ENCODE peak calls at places on chromosomes 3 and 15, in ten cellular contexts. P, J, N, Y, A, O, K, G, R and Q are unnamed samples.

GRCh38 chr15:36938764-36939163 is 161.6 kb downstream of the MEIS2 start:
- DNase-seq in K (no peak), Y (no peak), O (no peak), N (no peak), J (no peak), G (no peak), R (no peak), P (no peak), A (no peak), Q (no peak)

GRCh38 chr15:71112429-71112828 is 2.8 kb upstream of the THSD4 start:
- DNase-seq in A (no peak), K (no peak), P (no peak), N (no peak), Y (no peak), R (no peak), J (no peak), G (no peak), O (peak; percentile 5), Q (no peak)

GRCh38 chr15:31472636-31473383 is 146.2 kb downstream of the KLF13 start:
- DNase-seq in R (no peak), O (peak; percentile 35), N (peak; percentile 79), G (peak; percentile 34), J (peak; percentile 56), A (no peak), P (no peak), Y (no peak), K (no peak), Q (no peak)

GRCh38 chr3:60010778-60011177 is 961.0 kb upstream of the CFAP20DC start:
- DNase-seq in O (no peak), P (no peak), G (no peak), N (peak; percentile 65), R (no peak), Y (no peak), A (no peak), K (no peak), J (no peak), Q (no peak)

GRCh38 chr15:59062985-59063384 is 42.0 kb upstream of the CCNB2 start:
- DNase-seq in P (no peak), R (no peak), G (no peak), O (peak; percentile 55), Y (no peak), N (no peak), K (no peak), A (no peak), J (peak; percentile 26), Q (no peak)

GRCh38 chr3:67674055-67674454 is 19.6 kb upstream of the SUCLG2 start:
- DNase-seq in A (no peak), J (no peak), P (no peak), K (no peak), O (no peak), N (no peak), G (no peak), Y (no peak), R (no peak), Q (no peak)

GRCh38 chr15:74830868-74831267 is 4.4 kb downstream of the CPLX3 start:
- DNase-seq in G (no peak), A (no peak), J (no peak), R (no peak), Y (no peak), P (no peak), N (no peak), O (no peak), K (no peak), Q (peak; percentile 84)

GRCh38 chr3:190326930-190327329 is 4.7 kb upstream of the CLDN1 start:
- DNase-seq in J (peak; percentile 89), G (no peak), P (peak; percentile 29), K (no peak), R (no peak), A (no peak), N (no peak), O (peak; percentile 74), Y (no peak), Q (no peak)

GRCh38 chr3:114213669-114214541 is 23.5 kb downstream of the ZNF80 start:
- DNase-seq in R (no peak), A (peak; percentile 61), J (peak; percentile 75), O (peak; percentile 84), Y (no peak), K (no peak), G (no peak), P (no peak), N (peak; percentile 84), Q (peak; percentile 15)

GRCh38 chr3:17077614-17078013 is 192.9 kb downstream of the PLCL2 start:
- DNase-seq in G (no peak), P (no peak), Y (peak; percentile 49), K (no peak), R (peak; percentile 19), N (no peak), A (no peak), J (no peak), O (no peak), Q (no peak)

GRCh38 chr15:39511915-39512260 is 69.0 kb upstream of the THBS1 start:
- DNase-seq in G (no peak), O (peak; percentile 95), J (no peak), R (no peak), N (no peak), K (no peak), Y (no peak), P (no peak), A (peak; percentile 58), Q (no peak)

GRCh38 chr15:39874890-39875549 is 45.0 kb downstream of the GPR176 start:
- DNase-seq in K (no peak), R (no peak), P (no peak), G (no peak), A (no peak), Y (no peak), N (no peak), O (peak; percentile 69), J (peak; percentile 53), Q (no peak)

GRCh38 chr3:153972862-153973261 is 148.3 kb upstream of the ARHGEF26 start:
- DNase-seq in A (no peak), O (no peak), K (no peak), N (no peak), Y (no peak), R (no peak), G (no peak), J (no peak), P (no peak), Q (no peak)

GRCh38 chr3:14890470-14890869 is 56.9 kb upstream of the NR2C2 start:
- DNase-seq in Y (no peak), J (no peak), P (no peak), N (peak; percentile 20), G (no peak), O (peak; percentile 21), K (no peak), R (no peak), A (no peak), Q (no peak)

GRCh38 chr3:25604107-25604805 is 60.5 kb downstream of the TOP2B start:
- DNase-seq in Y (no peak), N (no peak), R (no peak), A (no peak), J (peak; percentile 87), P (no peak), O (peak; percentile 83), G (no peak), K (no peak), Q (no peak)

GRCh38 chr15:27845535-27846369 is 253.4 kb downstream of the OCA2 start:
- DNase-seq in P (no peak), K (no peak), G (no peak), A (no peak), Y (no peak), J (no peak), O (no peak), R (no peak), N (no peak), Q (no peak)
- TF ChIP-seq CTCF in P (no peak), K (no peak), G (no peak), A (no peak), Y (no peak), J (no peak), O (no peak), R (no peak), N (no peak), Q (no peak)

GRCh38 chr3:99366663-99367429 is 271.5 kb upstream of the COL8A1 start:
- DNase-seq in J (no peak), A (no peak), R (no peak), G (no peak), N (no peak), O (no peak), P (no peak), K (no peak), Y (no peak), Q (no peak)
- TF ChIP-seq CTCF in J (no peak), A (no peak), R (no peak), G (no peak), N (no peak), O (no peak), P (no peak), K (no peak), Y (no peak), Q (no peak)

DNA sequence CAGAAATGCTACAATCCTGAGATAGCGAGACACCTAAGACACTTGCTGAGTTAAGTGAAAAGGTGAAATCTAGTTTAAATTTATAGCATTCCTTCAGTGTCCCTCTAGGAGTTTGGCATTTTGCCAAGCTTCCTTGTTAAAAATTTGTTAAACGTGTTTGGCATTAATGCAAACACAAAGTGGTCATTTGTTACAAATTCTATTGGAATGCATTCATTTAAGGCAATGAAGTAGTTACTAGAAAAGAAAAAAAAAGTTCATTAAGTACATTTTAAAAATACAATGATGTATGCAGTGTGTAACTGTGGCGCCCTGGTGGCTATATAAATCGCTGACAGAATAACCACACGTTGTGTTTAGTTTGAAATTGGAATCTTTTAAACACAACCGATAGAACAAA is 31.3 kb upstream of the WNT5A start:
- DNase-seq in K (no peak), G (no peak), J (no peak), A (no peak), Y (no peak), P (no peak), N (no peak), O (peak; percentile 4), R (no peak), Q (no peak)
- TF ChIP-seq CTCF in K (no peak), G (no peak), J (no peak), A (no peak), Y (no peak), P (no peak), N (no peak), O (no peak), R (no peak), Q (no peak)

GRCh38 chr3:21551019-21551418 is 200.0 kb downstream of the ZNF385D start:
- DNase-seq in P (no peak), R (no peak), J (peak; percentile 49), A (peak; percentile 2), O (peak; percentile 29), Y (no peak), K (no peak), N (no peak), G (no peak), Q (no peak)
- TF ChIP-seq CTCF in P (no peak), R (no peak), J (peak; percentile 6), A (no peak), O (no peak), Y (no peak), K (no peak), N (no peak), G (no peak), Q (no peak)

GRCh38 chr15:100650685-100651084 is 48.3 kb downstream of the ASB7 start:
- DNase-seq in J (no peak), K (no peak), P (no peak), R (no peak), A (no peak), O (no peak), G (no peak), Y (no peak), N (no peak), Q (no peak)
- TF ChIP-seq CTCF in J (peak; percentile 4), K (no peak), P (no peak), R (no peak), A (no peak), O (no peak), G (no peak), Y (no peak), N (peak; percentile 4), Q (no peak)